ENCODE peak calls at places on chromosomes 3 and 15, in four cellular contexts. U is HCT116, O is HepG2, V is K562. Q is an unnamed sample.

GRCh38 chr15:98451268-98451667 is 197.1 kb upstream of the IGF1R start:
- DNase-seq in U (no peak), O (no peak), V (no peak), Q (no peak)

GRCh38 chr3:194584866-194585265 is 48.4 kb downstream of the TMEM44 start:
- DNase-seq in U (no peak), O (no peak), V (no peak), Q (no peak)

GRCh38 chr3:9276761-9277370 is 27.4 kb upstream of the SRGAP3 start:
- DNase-seq in U (no peak), O (no peak), V (no peak), Q (no peak)

GRCh38 chr15:79213650-79214049 is 68.9 kb upstream of the ANKRD34C start:
- DNase-seq in U (no peak), O (no peak), V (no peak), Q (no peak)

GRCh38 chr3:45689787-45690145 is 570 bp downstream of the SACM1L start:
- DNase-seq in U (no peak), O (no peak), V (no peak), Q (no peak)

GRCh38 chr3:131350506-131350905 is 31.1 kb upstream of the NUDT16 start:
- DNase-seq in U (no peak), O (no peak), V (no peak), Q (no peak)

GRCh38 chr15:78914027-78914764 is 30.6 kb downstream of the CTSH start:
- DNase-seq in U (no peak), O (peak), V (no peak), Q (no peak)

GRCh38 chr15:72304596-72304995 is 15.4 kb downstream of the CELF6 start:
- DNase-seq in U (no peak), O (no peak), V (no peak), Q (no peak)

GRCh38 chr15:71191296-71191695 is 76.0 kb downstream of the THSD4 start:
- DNase-seq in U (no peak), O (no peak), V (no peak), Q (no peak)

GRCh38 chr15:31150732-31151212 is 49.2 kb upstream of the TRPM1 start:
- DNase-seq in U (no peak), O (no peak), V (no peak), Q (no peak)

GRCh38 chr3:6608843-6609242 is 252.1 kb upstream of the GRM7 start:
- DNase-seq in U (no peak), O (no peak), V (no peak), Q (no peak)

GRCh38 chr3:54966979-54967378 is 39.1 kb upstream of the LRTM1 start:
- DNase-seq in U (no peak), O (no peak), V (no peak), Q (no peak)

GRCh38 chr15:69906256-69907185 is 191.2 kb downstream of the TLE3 start:
- DNase-seq in U (no peak), O (no peak), V (no peak), Q (no peak)

GRCh38 chr15:77807115-77807514 is 174.4 kb upstream of the LINGO1 start:
- DNase-seq in U (no peak), O (no peak), V (no peak), Q (no peak)

GRCh38 chr3:160676547-160677303 is at the start of gene ARL14:
- DNase-seq in U (peak), O (peak), V (no peak), Q (peak)

GRCh38 chr3:69092030-69092513 is 7.3 kb downstream of the ARL6IP5 start:
- DNase-seq in U (no peak), O (no peak), V (no peak), Q (no peak)
- H3K27ac ChIP-seq in U (no peak), O (no peak), V (no peak), Q (no peak)

GRCh38 chr3:61910732-61911131 is 349.4 kb downstream of the PTPRG start:
- DNase-seq in U (no peak), O (no peak), V (no peak), Q (no peak)

GRCh38 chr3:61912158-61912557 is 350.8 kb downstream of the PTPRG start:
- DNase-seq in U (no peak), O (no peak), V (no peak), Q (no peak)

GRCh38 chr3:61915296-61915695 is 353.9 kb downstream of the PTPRG start:
- DNase-seq in U (no peak), O (no peak), V (no peak), Q (no peak)

GRCh38 chr3:61913657-61914056 is 352.3 kb downstream of the PTPRG start:
- DNase-seq in U (no peak), O (no peak), V (no peak), Q (no peak)

GRCh38 chr3:61914277-61914676 is 352.9 kb downstream of the PTPRG start:
- DNase-seq in U (no peak), O (no peak), V (no peak), Q (no peak)
- TF ChIP-seq TCF7L2 in U (no peak), O (no peak), V (no peak), Q (no peak)

GRCh38 chr15:80404057-80404718 is at the start of gene ARNT2:
- DNase-seq in U (no peak), O (no peak), V (no peak), Q (no peak)
- H3K4me3 ChIP-seq in U (peak), O (peak), V (no peak), Q (peak)

GRCh38 chr3:10770981-10771380 is 45.0 kb upstream of the SLC6A11 start:
- DNase-seq in U (no peak), O (no peak), V (no peak), Q (no peak)
- H3K27ac ChIP-seq in U (no peak), O (no peak), V (no peak), Q (no peak)

GRCh38 chr15:57332326-57332725 is 44.0 kb upstream of the CGNL1 start:
- DNase-seq in U (no peak), O (no peak), V (no peak), Q (no peak)

GRCh38 chr15:57330619-57331018 is 45.7 kb upstream of the CGNL1 start:
- DNase-seq in U (no peak), O (no peak), V (no peak), Q (no peak)

GRCh38 chr15:57334257-57334656 is 42.0 kb upstream of the CGNL1 start:
- DNase-seq in U (no peak), O (no peak), V (peak), Q (no peak)

GRCh38 chr15:57335326-57336118 is 40.8 kb upstream of the CGNL1 start:
- DNase-seq in U (no peak), O (no peak), V (no peak), Q (no peak)

DNA sequence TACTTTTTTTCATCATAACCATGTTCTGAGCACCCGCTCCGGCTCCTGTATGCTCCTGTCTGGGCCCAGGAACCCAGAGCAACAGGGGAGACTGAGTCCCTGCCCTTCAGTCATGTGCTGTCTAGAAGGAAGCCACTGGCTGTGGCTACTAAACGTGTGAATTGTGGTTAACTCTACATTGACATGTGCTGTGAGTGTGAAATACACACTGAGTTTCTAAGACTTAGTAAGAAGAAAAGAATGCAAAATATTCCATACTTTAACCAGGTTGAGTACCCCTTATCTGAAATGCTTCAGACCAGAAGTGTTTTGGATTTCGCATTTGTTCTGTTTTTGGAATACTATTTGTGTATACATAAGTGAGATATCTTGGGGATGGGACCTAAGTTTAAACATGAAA is 42.8 kb upstream of the CGNL1 start:
- DNase-seq in U (no peak), O (no peak), V (no peak), Q (no peak)
- TF ChIP-seq TCF7L2 in U (no peak), O (no peak), V (no peak), Q (no peak)

GRCh38 chr15:41838400-41838897 is at the start of gene PLA2G4B:
- DNase-seq in U (no peak), O (no peak), V (no peak), Q (no peak)
- H3K4me3 ChIP-seq in U (no peak), O (no peak), V (no peak), Q (no peak)

GRCh38 chr15:60372223-60372622 is 25.6 kb downstream of the ANXA2 start:
- DNase-seq in U (no peak), O (no peak), V (no peak), Q (no peak)

GRCh38 chr15:60372756-60373155 is 25.0 kb downstream of the ANXA2 start:
- DNase-seq in U (no peak), O (no peak), V (no peak), Q (no peak)

GRCh38 chr15:60369696-60370095 is 28.1 kb downstream of the ANXA2 start:
- DNase-seq in U (no peak), O (no peak), V (no peak), Q (no peak)

GRCh38 chr15:60370105-60370803 is 27.5 kb downstream of the ANXA2 start:
- DNase-seq in U (no peak), O (no peak), V (no peak), Q (no peak)

GRCh38 chr15:60370804-60371700 is 26.7 kb downstream of the ANXA2 start:
- DNase-seq in U (peak), O (peak), V (no peak), Q (peak)
- H3K27ac ChIP-seq in U (peak), O (peak), V (no peak), Q (peak)